ENCODE peak calls at places on chromosomes 11 and 22, in eight cellular contexts. G, H, J, A, W, U, L and M are unnamed samples. For H3K4me1, the result is how much of the 10 kb centered on the place peaks cover.

GRCh38 chr11:43954241-43954640 is 11.8 kb downstream of the C11orf96 start:
- DNase-seq in G (no peak), H (no peak), J (no peak), A (no peak), W (no peak), U (no peak), L (no peak), M (no peak)

GRCh38 chr11:2930705-2931415 is 1.6 kb upstream of the PHLDA2 start:
- DNase-seq in G (peak), H (peak), J (no peak), A (peak), W (peak), U (peak), L (peak), M (no peak)

GRCh38 chr11:20131744-20132666 is 28.3 kb downstream of the DBX1 start:
- DNase-seq in G (peak), H (peak), J (peak), A (peak), W (peak), U (peak), L (peak), M (peak)

GRCh38 chr11:45097721-45098493 is 48.5 kb upstream of the PRDM11 start:
- DNase-seq in G (peak), H (peak), J (peak), A (peak), W (no peak), U (no peak), L (no peak), M (peak)

GRCh38 chr11:7905961-7906429 is 25.1 kb downstream of the OR10A6 start:
- DNase-seq in G (no peak), H (no peak), J (no peak), A (no peak), W (no peak), U (peak), L (no peak), M (no peak)

GRCh38 chr11:123020968-123021367 is 39.3 kb upstream of the BSX start:
- DNase-seq in G (peak), H (peak), J (peak), A (no peak), W (no peak), U (peak), L (no peak), M (peak)

GRCh38 chr11:72411623-72412532 is 22.5 kb downstream of the CLPB start:
- DNase-seq in G (peak), H (no peak), J (peak), A (no peak), W (no peak), U (no peak), L (peak), M (no peak)

GRCh38 chr11:114192841-114193389 is 103.3 kb upstream of the NNMT start:
- DNase-seq in G (peak), H (no peak), J (no peak), A (no peak), W (no peak), U (no peak), L (no peak), M (no peak)

GRCh38 chr11:1205121-1205986 is 17.5 kb upstream of the MUC5B start:
- DNase-seq in G (no peak), H (no peak), J (no peak), A (no peak), W (no peak), U (peak), L (peak), M (peak)

GRCh38 chr11:12900496-12900895 is 108.6 kb upstream of the RASSF10 start:
- DNase-seq in G (no peak), H (peak), J (peak), A (no peak), W (no peak), U (no peak), L (no peak), M (no peak)

GRCh38 chr11:66727282-66727882 is 1.6 kb downstream of the SPTBN2 start:
- DNase-seq in G (peak), H (peak), J (peak), A (no peak), W (peak), U (no peak), L (no peak), M (peak)

GRCh38 chr11:119839504-119840133 is 110.6 kb upstream of the NECTIN1 start:
- DNase-seq in G (no peak), H (no peak), J (no peak), A (no peak), W (no peak), U (no peak), L (peak), M (no peak)

GRCh38 chr11:119832132-119832531 is 103.1 kb upstream of the NECTIN1 start:
- DNase-seq in G (no peak), H (no peak), J (no peak), A (no peak), W (no peak), U (no peak), L (no peak), M (no peak)

GRCh38 chr11:119831011-119831410 is 102.0 kb upstream of the NECTIN1 start:
- DNase-seq in G (no peak), H (no peak), J (no peak), A (no peak), W (no peak), U (no peak), L (no peak), M (no peak)

GRCh38 chr11:119832536-119832935 is 103.5 kb upstream of the NECTIN1 start:
- DNase-seq in G (no peak), H (peak), J (peak), A (peak), W (no peak), U (no peak), L (no peak), M (no peak)

GRCh38 chr11:119835804-119836203 is 106.8 kb upstream of the NECTIN1 start:
- DNase-seq in G (no peak), H (no peak), J (no peak), A (no peak), W (no peak), U (no peak), L (no peak), M (no peak)
- H3K4me1 ChIP-seq in G (under half), H (under half), J (under half), A (under half), W (under half), U (under half), L (under half), M (under half)

DNA sequence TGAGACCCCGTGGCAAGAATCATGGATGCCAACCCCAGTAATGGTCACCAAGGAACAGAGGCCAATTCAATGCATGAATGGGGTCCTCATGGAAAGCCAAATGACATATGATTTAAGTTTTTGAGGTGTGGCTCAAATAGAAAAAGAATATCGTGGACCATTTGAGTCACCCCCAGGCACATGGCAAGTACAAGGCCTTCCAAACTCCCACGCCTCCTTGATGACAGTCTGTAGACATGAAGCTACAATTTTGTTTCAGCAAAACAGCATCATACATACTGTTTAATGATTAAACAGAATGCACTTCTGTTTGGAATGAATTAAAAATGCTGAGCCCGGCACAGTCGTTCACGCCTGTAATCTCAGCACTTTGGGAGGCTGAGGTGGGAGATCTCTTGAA is 7.4 kb downstream of the FADD start:
- DNase-seq in G (no peak), H (no peak), J (peak), A (no peak), W (no peak), U (no peak), L (peak), M (no peak)
- H3K4me1 ChIP-seq in G (under half), H (under half), J (under half), A (under half), W (under half), U (under half), L (under half), M (under half)

DNA sequence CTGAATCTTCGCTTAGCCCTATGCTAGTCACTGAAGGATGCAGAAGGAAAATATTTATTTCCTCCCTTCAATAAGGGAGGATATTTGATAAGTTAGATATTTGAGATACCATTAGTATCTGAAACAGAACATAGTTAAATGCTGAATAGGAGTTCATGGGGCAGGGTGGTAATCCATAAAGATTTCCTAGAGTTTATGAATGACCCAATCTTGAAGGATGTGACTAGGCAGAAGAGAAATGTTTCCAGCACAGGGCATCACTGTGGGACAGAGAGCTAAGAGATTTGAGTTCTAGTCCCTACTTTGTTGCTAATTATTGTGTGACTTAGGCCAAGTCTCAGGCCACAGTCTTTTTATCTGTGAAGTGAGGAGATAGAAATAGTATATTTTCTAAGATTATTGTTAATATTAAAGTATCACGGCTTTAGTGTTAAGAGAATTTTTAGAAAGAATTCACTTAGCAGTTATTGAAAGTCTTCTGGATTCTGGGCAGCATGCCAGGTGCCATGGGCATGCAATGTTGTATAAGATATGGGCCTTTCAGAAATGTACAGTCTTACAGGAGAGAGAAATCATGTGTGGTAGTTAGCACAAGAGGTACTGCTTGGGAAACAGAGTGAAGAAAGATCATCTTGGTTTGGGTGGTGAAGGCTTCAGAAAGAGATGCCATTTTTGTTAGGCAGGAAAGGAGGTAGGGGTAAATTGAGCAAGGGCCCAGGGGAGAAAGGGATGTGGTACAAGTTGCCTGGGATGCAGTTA is 24.0 kb downstream of the SWAP70 start:
- DNase-seq in G (no peak), H (peak), J (peak), A (no peak), W (no peak), U (no peak), L (no peak), M (no peak)
- H3K4me1 ChIP-seq in G (half or more), H (under half), J (under half), A (half or more), W (under half), U (under half), L (half or more), M (under half)

DNA sequence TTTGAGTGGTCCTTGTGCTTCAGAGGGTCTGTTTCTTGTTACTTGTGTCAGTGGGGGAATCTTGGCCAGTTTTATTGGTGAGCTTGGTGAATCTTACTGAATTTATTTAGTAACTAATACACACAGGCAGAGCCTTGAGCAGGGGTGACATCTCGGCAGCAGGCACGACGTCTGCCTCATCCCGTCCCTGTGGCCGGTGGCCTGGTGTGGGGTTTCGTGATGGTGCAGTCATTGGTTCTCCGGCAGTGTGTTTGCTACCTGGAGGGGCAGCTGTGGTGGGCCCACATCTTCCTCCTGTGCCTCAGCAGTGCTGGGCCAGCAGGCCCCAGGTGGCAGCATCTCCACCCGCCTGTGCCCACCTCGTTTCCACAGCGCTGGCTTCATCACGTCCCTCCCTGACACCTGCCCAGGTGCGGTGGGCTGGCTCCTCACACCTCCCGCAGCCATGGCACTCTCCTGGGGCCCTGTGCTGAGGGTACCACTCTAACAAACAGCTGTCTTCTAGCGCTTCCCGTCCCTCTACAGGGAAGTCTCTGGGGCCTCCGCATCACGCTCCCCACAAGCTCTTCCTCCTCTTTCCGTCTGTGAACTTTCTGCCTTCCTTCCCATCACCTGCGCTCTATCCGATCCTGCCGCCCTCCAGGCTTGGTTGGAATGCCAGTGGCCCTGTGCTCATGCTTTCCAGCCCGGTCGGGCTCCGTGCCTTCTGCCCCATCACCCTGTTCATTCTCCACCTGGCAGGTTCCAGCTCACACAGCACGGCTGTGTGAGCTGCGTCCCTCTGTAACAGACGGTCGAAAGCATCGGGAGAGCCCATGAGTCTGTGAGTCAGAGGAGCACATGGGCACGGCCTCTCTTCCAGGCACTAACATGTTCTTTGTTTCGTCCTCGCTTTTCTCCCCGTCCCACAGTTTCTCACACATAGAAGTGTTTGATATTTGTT is 203.4 kb downstream of the TBC1D22A start:
- DNase-seq in G (no peak), H (peak), J (peak), A (no peak), W (peak), U (no peak), L (no peak), M (no peak)
- H3K4me1 ChIP-seq in G (under half), H (under half), J (under half), A (under half), W (under half), U (under half), L (under half), M (under half)

DNA sequence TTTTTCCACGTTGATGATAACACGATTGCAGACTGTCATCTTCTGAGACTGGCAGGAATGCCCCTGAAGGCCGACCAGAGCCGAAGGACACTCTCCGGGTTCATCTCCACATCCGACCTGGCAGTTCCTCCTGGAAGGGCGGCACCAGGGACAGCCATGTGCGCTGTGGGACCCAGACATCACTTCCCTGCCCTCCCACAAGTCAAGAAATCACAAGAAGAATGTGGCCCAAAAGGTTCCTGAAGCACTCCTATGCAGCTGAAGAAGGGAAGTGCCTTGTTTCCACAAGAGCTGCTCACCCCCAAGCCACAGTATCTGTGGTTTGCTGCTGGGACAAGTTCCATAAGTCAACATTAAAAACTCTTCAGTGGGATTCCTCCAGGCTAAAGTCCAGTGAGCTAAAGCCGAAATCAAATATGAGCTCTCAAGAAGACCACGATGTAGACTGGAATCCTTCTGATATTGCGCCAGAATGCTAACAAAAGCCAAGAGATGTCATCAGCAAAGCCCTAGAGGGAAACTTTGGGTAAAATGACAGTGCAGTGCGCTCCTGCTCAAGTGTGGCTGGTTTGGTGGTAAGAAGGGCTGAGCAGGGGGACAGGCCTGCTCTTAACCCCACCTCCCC is 21.2 kb downstream of the PACSIN2 start:
- DNase-seq in G (no peak), H (peak), J (peak), A (no peak), W (no peak), U (no peak), L (no peak), M (no peak)
- H3K4me1 ChIP-seq in G (under half), H (under half), J (under half), A (half or more), W (half or more), U (half or more), L (half or more), M (under half)

GRCh38 chr11:65218446-65218845 is 36.7 kb downstream of the CAPN1 start:
- DNase-seq in G (no peak), H (no peak), J (no peak), A (no peak), W (no peak), U (no peak), L (peak), M (no peak)

GRCh38 chr11:65217441-65218423 is 36.0 kb downstream of the CAPN1 start:
- DNase-seq in G (peak), H (no peak), J (no peak), A (no peak), W (no peak), U (peak), L (peak), M (no peak)

GRCh38 chr11:65216830-65217229 is 35.1 kb downstream of the CAPN1 start:
- DNase-seq in G (no peak), H (no peak), J (no peak), A (no peak), W (no peak), U (peak), L (peak), M (no peak)

GRCh38 chr11:65221026-65221425 is 39.3 kb downstream of the CAPN1 start:
- DNase-seq in G (no peak), H (no peak), J (no peak), A (no peak), W (no peak), U (no peak), L (peak), M (no peak)

GRCh38 chr11:65219930-65220213 is 38.1 kb downstream of the CAPN1 start:
- DNase-seq in G (no peak), H (no peak), J (peak), A (no peak), W (no peak), U (no peak), L (peak), M (no peak)
- H3K4me1 ChIP-seq in G (under half), H (under half), J (under half), A (under half), W (under half), U (under half), L (under half), M (under half)

DNA sequence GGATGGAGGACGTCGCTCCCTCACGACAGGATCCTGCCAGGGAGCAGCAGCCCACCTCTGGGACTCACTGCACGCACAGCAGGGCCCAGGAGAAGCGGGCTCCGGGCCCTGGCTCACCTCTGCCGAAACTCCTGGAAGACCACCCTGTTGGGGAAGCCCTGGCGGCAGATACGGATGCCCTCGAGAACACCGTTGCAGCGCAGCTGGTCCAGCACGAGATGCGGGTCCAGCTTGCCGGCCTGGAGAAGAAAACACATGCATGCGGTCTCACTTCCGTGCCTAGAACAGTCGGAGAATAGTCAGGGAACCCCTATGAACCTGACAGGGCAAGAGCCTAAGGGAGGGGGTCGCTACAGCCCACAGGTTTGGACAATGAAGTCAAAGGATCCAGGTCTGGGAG is 52.9 kb downstream of the APOL1 start:
- DNase-seq in G (no peak), H (no peak), J (no peak), A (no peak), W (no peak), U (no peak), L (no peak), M (no peak)
- H3K4me1 ChIP-seq in G (under half), H (under half), J (under half), A (under half), W (under half), U (under half), L (half or more), M (under half)